ENCODE peak calls at places on chromosomes 1 and 21, in four cellular contexts. One of them, this sample, is unnamed.

GRCh38 chr1:205298191-205298994 is 23.2 kb downstream of the NUAK2 start:
- DNase-seq in fibroblast of lung: peak; percentile 98
- DNase-seq in IMR-90: peak; percentile 99
- DNase-seq in K562: no peak
- DNase-seq in this sample: peak; percentile 96

GRCh38 chr1:18632711-18633427 is 2.2 kb downstream of the PAX7 start:
- DNase-seq in fibroblast of lung: no peak
- DNase-seq in IMR-90: no peak
- DNase-seq in K562: no peak
- DNase-seq in this sample: peak; percentile 75

GRCh38 chr1:32337855-32338636 is 2.0 kb upstream of the MARCKSL1 start:
- DNase-seq in fibroblast of lung: peak; percentile 68
- DNase-seq in K562: no peak
- DNase-seq in IMR-90: peak; percentile 31
- DNase-seq in this sample: no peak

GRCh38 chr1:205675247-205675646 is 5.1 kb downstream of the SLC45A3 start:
- DNase-seq in fibroblast of lung: no peak
- DNase-seq in K562: no peak
- DNase-seq in IMR-90: no peak
- DNase-seq in this sample: no peak

GRCh38 chr1:8374812-8375211 is 56.9 kb downstream of the SLC45A1 start:
- DNase-seq in K562: peak; percentile 54
- DNase-seq in fibroblast of lung: peak; percentile 28
- DNase-seq in IMR-90: peak; percentile 56
- DNase-seq in this sample: no peak

GRCh38 chr21:32611471-32611997 is 643 bp downstream of the CFAP298 start:
- DNase-seq in fibroblast of lung: peak; percentile 44
- DNase-seq in K562: peak; percentile 68
- DNase-seq in IMR-90: peak; percentile 18
- DNase-seq in this sample: peak; percentile 80

GRCh38 chr1:151980287-151981177 is 13.1 kb downstream of the S100A10 start:
- DNase-seq in IMR-90: peak; percentile 37
- DNase-seq in K562: no peak
- DNase-seq in fibroblast of lung: peak; percentile 84
- DNase-seq in this sample: peak; percentile 97

GRCh38 chr1:178485467-178486098 is 11.2 kb downstream of the CLEC20A start:
- DNase-seq in fibroblast of lung: peak; percentile 3
- DNase-seq in IMR-90: no peak
- DNase-seq in K562: no peak
- DNase-seq in this sample: peak; percentile 66

GRCh38 chr21:31203371-31204054 is 140.5 kb downstream of the TIAM1 start:
- DNase-seq in IMR-90: peak; percentile 40
- DNase-seq in K562: no peak
- DNase-seq in fibroblast of lung: peak; percentile 59
- DNase-seq in this sample: peak; percentile 76

GRCh38 chr1:185529673-185530072 is 204.5 kb upstream of the HMCN1 start:
- DNase-seq in K562: no peak
- DNase-seq in IMR-90: no peak
- DNase-seq in fibroblast of lung: no peak
- DNase-seq in this sample: no peak

GRCh38 chr1:208234721-208235120 is 9.5 kb downstream of the PLXNA2 start:
- DNase-seq in IMR-90: no peak
- DNase-seq in fibroblast of lung: no peak
- DNase-seq in K562: no peak
- DNase-seq in this sample: no peak

GRCh38 chr1:208988811-208989222 is 594.7 kb upstream of the CAMK1G start:
- DNase-seq in IMR-90: no peak
- DNase-seq in K562: no peak
- DNase-seq in fibroblast of lung: peak; percentile 59
- DNase-seq in this sample: peak; percentile 63

GRCh38 chr1:210650403-210650802 is 321.7 kb downstream of the HHAT start:
- DNase-seq in fibroblast of lung: no peak
- DNase-seq in K562: no peak
- DNase-seq in IMR-90: no peak
- DNase-seq in this sample: no peak

GRCh38 chr1:236164273-236164672 is 21.9 kb downstream of the GPR137B start:
- DNase-seq in fibroblast of lung: no peak
- DNase-seq in IMR-90: no peak
- DNase-seq in K562: no peak
- DNase-seq in this sample: peak; percentile 43

GRCh38 chr1:26171084-26172072 is at the start of gene ZNF593OS:
- DNase-seq in fibroblast of lung: no peak
- DNase-seq in K562: no peak
- DNase-seq in IMR-90: no peak
- DNase-seq in this sample: peak; percentile 54

GRCh38 chr1:186605762-186606350 is 74.4 kb downstream of the PTGS2 start:
- DNase-seq in K562: peak; percentile 5
- DNase-seq in IMR-90: peak; percentile 59
- DNase-seq in fibroblast of lung: peak; percentile 50
- DNase-seq in this sample: no peak

GRCh38 chr1:146034976-146035469 is 13.5 kb upstream of the HJV start:
- DNase-seq in K562: peak; percentile 63
- DNase-seq in fibroblast of lung: no peak
- DNase-seq in IMR-90: no peak
- DNase-seq in this sample: no peak

GRCh38 chr1:23629728-23630290 is 61.8 kb upstream of the RPL11 start:
- DNase-seq in fibroblast of lung: no peak
- DNase-seq in IMR-90: no peak
- DNase-seq in K562: no peak
- DNase-seq in this sample: no peak

GRCh38 chr1:223714849-223715709 is 2.7 kb downstream of the CAPN2 start:
- DNase-seq in K562: peak; percentile 85
- DNase-seq in fibroblast of lung: peak; percentile 95
- DNase-seq in IMR-90: peak; percentile 96
- DNase-seq in this sample: peak; percentile 88

GRCh38 chr1:41333146-41333784 is 28.0 kb upstream of the FOXO6 start:
- DNase-seq in IMR-90: peak; percentile 68
- DNase-seq in fibroblast of lung: peak; percentile 92
- DNase-seq in K562: peak; percentile 71
- DNase-seq in this sample: peak; percentile 70

GRCh38 chr21:43866659-43867331 is 1.8 kb downstream of the AGPAT3 start:
- DNase-seq in K562: peak; percentile 57
- DNase-seq in IMR-90: no peak
- DNase-seq in fibroblast of lung: no peak
- DNase-seq in this sample: peak; percentile 93

GRCh38 chr1:204296431-204296988 is 63.2 kb downstream of the PLEKHA6 start:
- DNase-seq in fibroblast of lung: peak; percentile 87
- DNase-seq in K562: no peak
- DNase-seq in IMR-90: peak; percentile 92
- DNase-seq in this sample: no peak

GRCh38 chr1:223197923-223198627 is 55.0 kb upstream of the TLR5 start:
- DNase-seq in K562: no peak
- DNase-seq in IMR-90: no peak
- DNase-seq in fibroblast of lung: peak; percentile 48
- DNase-seq in this sample: no peak

GRCh38 chr1:53449693-53450092 is 9.5 kb upstream of the DMRTB1 start:
- DNase-seq in K562: no peak
- DNase-seq in fibroblast of lung: no peak
- DNase-seq in IMR-90: no peak
- DNase-seq in this sample: no peak

GRCh38 chr1:157098519-157098918 is 1.1 kb downstream of the ETV3L start:
- DNase-seq in IMR-90: no peak
- DNase-seq in K562: no peak
- DNase-seq in fibroblast of lung: no peak
- DNase-seq in this sample: no peak

GRCh38 chr1:157101196-157101595 is 1.6 kb upstream of the ETV3L start:
- DNase-seq in fibroblast of lung: no peak
- DNase-seq in IMR-90: no peak
- DNase-seq in K562: no peak
- DNase-seq in this sample: peak; percentile 83

GRCh38 chr1:157097692-157098091 is 1.9 kb downstream of the ETV3L start:
- DNase-seq in K562: no peak
- DNase-seq in IMR-90: no peak
- DNase-seq in fibroblast of lung: no peak
- DNase-seq in this sample: no peak

GRCh38 chr1:157096881-157097280 is 2.7 kb downstream of the ETV3L start:
- DNase-seq in IMR-90: no peak
- DNase-seq in K562: no peak
- DNase-seq in fibroblast of lung: no peak
- DNase-seq in this sample: no peak

DNA sequence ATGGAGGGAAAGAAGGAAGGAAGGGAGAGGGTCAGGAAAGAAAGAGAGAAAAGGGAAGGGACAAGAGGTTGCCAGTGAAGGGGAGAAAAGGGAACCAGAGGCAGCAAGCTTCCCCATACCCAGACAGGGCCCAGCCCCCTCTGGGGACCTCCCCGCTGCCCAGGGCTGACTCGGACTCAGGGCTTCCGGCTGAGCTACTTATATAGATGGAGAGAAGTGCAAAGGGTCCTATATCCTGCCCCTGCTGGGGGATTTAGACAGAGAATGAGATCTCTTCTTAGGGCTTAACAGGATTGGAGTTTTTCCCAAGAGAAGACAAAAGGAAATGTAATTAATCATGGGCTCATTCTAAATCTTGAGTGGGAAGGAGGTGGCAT is at the start of gene ETV3L:
- DNase-seq in K562: no peak
- DNase-seq in IMR-90: no peak
- DNase-seq in fibroblast of lung: no peak
- DNase-seq in this sample: no peak
- H2AFZ ChIP-seq in K562: no peak within 1 kb of the TSS
- H2AFZ ChIP-seq in IMR-90: peak within 1 kb of the TSS; percentile 3
- H2AFZ ChIP-seq in fibroblast of lung: no peak within 1 kb of the TSS
- H2AFZ ChIP-seq in this sample: peak within 1 kb of the TSS; percentile 22

GRCh38 chr1:3341236-3341994 is 113.0 kb upstream of the ARHGEF16 start:
- DNase-seq in fibroblast of lung: no peak
- DNase-seq in IMR-90: no peak
- DNase-seq in K562: no peak
- DNase-seq in this sample: no peak

GRCh38 chr1:3342960-3343359 is 111.5 kb upstream of the ARHGEF16 start:
- DNase-seq in K562: no peak
- DNase-seq in IMR-90: no peak
- DNase-seq in fibroblast of lung: no peak
- DNase-seq in this sample: no peak

GRCh38 chr1:3338725-3339070 is 115.8 kb upstream of the ARHGEF16 start:
- DNase-seq in fibroblast of lung: no peak
- DNase-seq in IMR-90: no peak
- DNase-seq in K562: no peak
- DNase-seq in this sample: no peak

GRCh38 chr1:3339856-3340255 is 114.6 kb upstream of the ARHGEF16 start:
- DNase-seq in fibroblast of lung: no peak
- DNase-seq in K562: no peak
- DNase-seq in IMR-90: no peak
- DNase-seq in this sample: no peak

GRCh38 chr1:3340548-3341235 is 113.8 kb upstream of the ARHGEF16 start:
- DNase-seq in fibroblast of lung: no peak
- DNase-seq in IMR-90: no peak
- DNase-seq in K562: no peak
- DNase-seq in this sample: no peak
- H3K9me3 ChIP-seq in fibroblast of lung: peaks cover 5% of the 10 kb centered on the region
- H3K9me3 ChIP-seq in IMR-90: peaks cover 32% of the 10 kb centered on the region
- H3K9me3 ChIP-seq in K562: peaks cover 13% of the 10 kb centered on the region
- H3K9me3 ChIP-seq in this sample: no peaks in the 10 kb centered on the region

GRCh38 chr1:20711285-20712209 is 6.3 kb downstream of the KIF17 start:
- DNase-seq in K562: peak; percentile 55
- DNase-seq in IMR-90: no peak
- DNase-seq in fibroblast of lung: no peak
- DNase-seq in this sample: no peak
- H3K27me3 ChIP-seq in K562: peaks cover 13% of the 10 kb centered on the region
- H3K27me3 ChIP-seq in IMR-90: no peaks in the 10 kb centered on the region
- H3K27me3 ChIP-seq in fibroblast of lung: no peaks in the 10 kb centered on the region
- H3K27me3 ChIP-seq in this sample: no peaks in the 10 kb centered on the region

GRCh38 chr1:150280138-150280707 is 2.1 kb upstream of the CIART start:
- DNase-seq in K562: no peak
- DNase-seq in IMR-90: no peak
- DNase-seq in fibroblast of lung: no peak
- DNase-seq in this sample: no peak
- H2AFZ ChIP-seq in K562: peak overlapping the region; percentile 88
- H2AFZ ChIP-seq in IMR-90: no peak overlapping the region
- H2AFZ ChIP-seq in fibroblast of lung: no peak overlapping the region
- H2AFZ ChIP-seq in this sample: no peak overlapping the region

GRCh38 chr1:119771770-119772169 is 3.1 kb upstream of the HMGCS2 start:
- DNase-seq in fibroblast of lung: no peak
- DNase-seq in K562: no peak
- DNase-seq in IMR-90: no peak
- DNase-seq in this sample: no peak
- H3K9me3 ChIP-seq in fibroblast of lung: no peaks in the 10 kb centered on the region
- H3K9me3 ChIP-seq in K562: no peaks in the 10 kb centered on the region
- H3K9me3 ChIP-seq in IMR-90: no peaks in the 10 kb centered on the region
- H3K9me3 ChIP-seq in this sample: no peaks in the 10 kb centered on the region

GRCh38 chr1:212428496-212428895 is 4.2 kb upstream of the NENF start:
- DNase-seq in IMR-90: no peak
- DNase-seq in K562: no peak
- DNase-seq in fibroblast of lung: no peak
- DNase-seq in this sample: no peak

GRCh38 chr1:212430955-212431394 is 1.7 kb upstream of the NENF start:
- DNase-seq in fibroblast of lung: no peak
- DNase-seq in K562: peak; percentile 71
- DNase-seq in IMR-90: peak; percentile 53
- DNase-seq in this sample: no peak

GRCh38 chr1:212432163-212432705 is 486 bp upstream of the NENF start:
- DNase-seq in fibroblast of lung: peak; percentile 20
- DNase-seq in IMR-90: no peak
- DNase-seq in K562: peak; percentile 52
- DNase-seq in this sample: peak; percentile 75

GRCh38 chr1:212431656-212432055 is 1.1 kb upstream of the NENF start:
- DNase-seq in IMR-90: no peak
- DNase-seq in fibroblast of lung: no peak
- DNase-seq in K562: no peak
- DNase-seq in this sample: no peak

GRCh38 chr1:212430416-212430815 is 2.3 kb upstream of the NENF start:
- DNase-seq in fibroblast of lung: peak; percentile 40
- DNase-seq in IMR-90: peak; percentile 85
- DNase-seq in K562: peak; percentile 24
- DNase-seq in this sample: peak; percentile 88
- H3K27me3 ChIP-seq in fibroblast of lung: no peaks in the 10 kb centered on the region
- H3K27me3 ChIP-seq in IMR-90: peaks cover 4% of the 10 kb centered on the region
- H3K27me3 ChIP-seq in K562: no peaks in the 10 kb centered on the region
- H3K27me3 ChIP-seq in this sample: peaks cover 5% of the 10 kb centered on the region